ENCODE peak calls at places on chromosome 3, in seven cellular contexts. B, J, Z, R, N, E and W are unnamed samples. For H3K4me1, the result is how much of the 10 kb centered on the place peaks cover.

GRCh38 chr3:113571360-113571759 is 39.0 kb downstream of the SIDT1 start:
- DNase-seq in B (no peak), J (no peak), Z (no peak), R (no peak), N (no peak), E (no peak), W (no peak)

GRCh38 chr3:139491027-139491700 is 14.8 kb upstream of the RBP2 start:
- DNase-seq in B (no peak), J (no peak), Z (peak), R (peak), N (no peak), E (no peak), W (no peak)

GRCh38 chr3:100900671-100901070 is 92.5 kb downstream of the ABI3BP start:
- DNase-seq in B (no peak), J (no peak), Z (no peak), R (peak), N (no peak), E (no peak), W (no peak)

GRCh38 chr3:193240850-193241706 is at the start of gene PLAAT1:
- DNase-seq in B (peak), J (no peak), Z (peak), R (no peak), N (peak), E (peak), W (peak)

GRCh38 chr3:29759443-29760033 is 478.7 kb downstream of the RBMS3 start:
- DNase-seq in B (no peak), J (no peak), Z (peak), R (peak), N (no peak), E (no peak), W (no peak)

GRCh38 chr3:134294302-134294925 is 43.8 kb upstream of the RYK start:
- DNase-seq in B (no peak), J (peak), Z (no peak), R (no peak), N (no peak), E (no peak), W (no peak)

GRCh38 chr3:128681277-128681829 is 30.7 kb upstream of the RPN1 start:
- DNase-seq in B (no peak), J (no peak), Z (no peak), R (no peak), N (no peak), E (no peak), W (no peak)

GRCh38 chr3:184261270-184262165 is at the start of gene CAMK2N2:
- DNase-seq in B (peak), J (no peak), Z (peak), R (peak), N (no peak), E (peak), W (peak)

GRCh38 chr3:10344147-10344943 is 23.4 kb upstream of the SEC13 start:
- DNase-seq in B (no peak), J (peak), Z (peak), R (peak), N (peak), E (peak), W (no peak)

GRCh38 chr3:58776231-58776630 is 109.7 kb upstream of the FAM3D start:
- DNase-seq in B (no peak), J (no peak), Z (no peak), R (no peak), N (no peak), E (no peak), W (no peak)

GRCh38 chr3:49534581-49535495 is 19.4 kb upstream of the BSN start:
- DNase-seq in B (no peak), J (no peak), Z (no peak), R (no peak), N (no peak), E (no peak), W (peak)

GRCh38 chr3:193693774-193694173 is 100.8 kb downstream of the OPA1 start:
- DNase-seq in B (no peak), J (no peak), Z (no peak), R (no peak), N (no peak), E (no peak), W (no peak)

GRCh38 chr3:122101646-122102045 is 46.5 kb downstream of the CD86 start:
- DNase-seq in B (no peak), J (no peak), Z (no peak), R (peak), N (no peak), E (no peak), W (no peak)

GRCh38 chr3:67870477-67870876 is 216.1 kb upstream of the SUCLG2 start:
- DNase-seq in B (no peak), J (no peak), Z (no peak), R (no peak), N (no peak), E (no peak), W (no peak)

GRCh38 chr3:193903257-193903807 is 232.6 kb upstream of the HES1 start:
- DNase-seq in B (no peak), J (no peak), Z (no peak), R (peak), N (no peak), E (no peak), W (no peak)

GRCh38 chr3:161371441-161372320 is at the start of gene SPTSSB:
- DNase-seq in B (peak), J (peak), Z (peak), R (peak), N (no peak), E (peak), W (peak)

GRCh38 chr3:9913601-9914000 is 3.3 kb upstream of the IL17RC start:
- DNase-seq in B (no peak), J (no peak), Z (no peak), R (peak), N (no peak), E (no peak), W (no peak)

DNA sequence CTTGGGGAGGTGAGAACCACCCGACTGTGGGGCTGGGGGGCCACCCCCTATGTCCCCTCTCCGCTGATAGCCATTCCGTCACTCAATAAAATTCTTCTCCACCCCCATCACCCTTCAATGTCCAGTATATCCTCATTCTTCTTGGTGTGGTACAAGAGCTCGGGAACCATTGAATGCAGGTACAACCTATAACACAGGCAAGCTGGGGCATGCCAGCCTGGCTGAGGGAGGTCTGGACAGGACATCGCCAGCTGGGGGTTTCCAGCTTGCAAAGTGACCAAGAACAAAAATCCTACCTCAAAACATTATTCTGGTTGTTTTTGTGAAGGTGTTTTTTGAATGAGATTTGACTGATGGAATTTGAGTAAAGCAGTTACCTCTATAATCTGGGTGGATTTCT is 19.6 kb upstream of the BDH1 start:
- DNase-seq in B (no peak), J (no peak), Z (no peak), R (no peak), N (no peak), E (no peak), W (no peak)
- H3K4me3 ChIP-seq in B (no peak), J (no peak), Z (no peak), R (no peak), N (no peak), E (no peak), W (no peak)

GRCh38 chr3:95595416-95596075 is 1218.8 kb upstream of the EPHA6 start:
- DNase-seq in B (no peak), J (no peak), Z (no peak), R (no peak), N (no peak), E (no peak), W (no peak)
- H3K27ac ChIP-seq in B (no peak), J (no peak), Z (no peak), R (no peak), N (no peak), E (no peak), W (no peak)

DNA sequence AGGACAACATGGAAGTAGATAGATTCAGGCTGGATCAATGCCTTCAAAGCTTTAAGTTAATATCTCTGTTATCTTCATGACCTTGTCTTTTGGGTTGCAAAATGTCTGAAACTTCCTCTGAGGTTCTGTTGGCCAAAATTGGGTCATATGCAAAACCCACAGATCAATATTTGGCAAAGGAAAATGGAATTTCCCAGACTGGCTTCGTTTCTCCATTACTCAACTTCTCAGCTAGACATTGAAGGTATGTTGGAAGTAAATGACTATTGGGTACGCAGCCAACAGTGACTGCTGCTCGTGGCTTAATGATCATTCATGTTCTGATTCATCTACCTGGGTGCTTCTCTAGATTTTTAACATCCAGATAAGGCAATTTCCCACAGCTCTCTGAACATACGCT is 675.4 kb upstream of the SGO1 start:
- DNase-seq in B (no peak), J (no peak), Z (no peak), R (no peak), N (no peak), E (no peak), W (no peak)
- H3K4me1 ChIP-seq in B (under half), J (under half), Z (under half), R (under half), N (under half), E (under half), W (under half)

GRCh38 chr3:71428841-71429609 is 154.5 kb downstream of the FOXP1 start:
- DNase-seq in B (peak), J (no peak), Z (peak), R (no peak), N (peak), E (peak), W (peak)
- H3K4me3 ChIP-seq in B (peak), J (peak), Z (no peak), R (no peak), N (no peak), E (peak), W (no peak)

DNA sequence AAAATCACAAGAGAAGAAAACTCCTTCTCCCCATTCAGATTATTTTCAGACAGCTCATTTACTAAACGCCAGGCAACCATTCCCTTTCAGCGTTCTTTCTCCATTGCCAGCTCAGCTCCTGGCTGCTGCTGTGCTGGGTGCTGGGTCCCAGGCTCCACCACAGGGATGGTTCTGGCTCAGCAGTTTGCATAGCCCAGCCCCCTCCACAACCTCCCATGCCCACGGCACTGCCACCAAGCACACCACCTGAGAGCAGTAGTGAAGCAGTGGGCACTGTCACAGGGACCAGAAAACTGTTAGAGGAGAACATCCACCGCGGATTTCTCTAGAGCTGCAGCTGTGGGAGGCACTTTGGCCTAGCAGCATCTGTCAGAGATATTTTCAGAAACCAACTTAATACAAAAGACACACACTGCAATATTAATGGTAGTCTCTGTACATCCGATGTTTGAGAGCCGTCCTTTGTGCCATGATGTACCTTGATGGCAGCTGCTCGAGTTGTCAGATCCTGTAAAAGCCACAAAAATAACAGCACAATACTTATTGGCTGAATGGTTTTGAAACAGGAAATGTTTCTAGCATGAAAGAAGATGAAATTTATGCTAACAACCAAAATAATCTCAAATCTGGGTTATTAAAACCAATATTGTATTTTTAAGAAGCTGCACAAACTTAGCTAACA is 445.3 kb upstream of the TBL1XR1 start:
- DNase-seq in B (no peak), J (no peak), Z (no peak), R (no peak), N (no peak), E (no peak), W (no peak)
- H3K27ac ChIP-seq in B (peak), J (no peak), Z (no peak), R (no peak), N (no peak), E (no peak), W (peak)

GRCh38 chr3:88058322-88058592 is 548 bp downstream of the CGGBP1 start:
- DNase-seq in B (no peak), J (no peak), Z (no peak), R (peak), N (no peak), E (no peak), W (no peak)
- H3K4me1 ChIP-seq in B (under half), J (under half), Z (under half), R (under half), N (under half), E (under half), W (under half)

GRCh38 chr3:126472277-126473006 is 3.2 kb downstream of the ZXDC start:
- DNase-seq in B (peak), J (no peak), Z (no peak), R (peak), N (peak), E (peak), W (peak)
- H3K4me3 ChIP-seq in B (peak), J (no peak), Z (no peak), R (peak), N (no peak), E (peak), W (no peak)

GRCh38 chr3:150603090-150603887 is at the start of gene SELENOT:
- DNase-seq in B (peak), J (peak), Z (peak), R (peak), N (peak), E (peak), W (peak)
- H3K27ac ChIP-seq in B (peak), J (peak), Z (peak), R (peak), N (peak), E (peak), W (peak)